ENCODE peak calls at places on chromosomes 12 and 14, in nine cellular contexts. One of them, this sample, is unnamed.

GRCh38 chr14:24848427-24848826 is 201.5 kb downstream of the STXBP6 start:
- DNase-seq in left ventricle myocardium inferior: no peak
- DNase-seq in fibroblast of the aortic adventitia: peak; percentile 43
- DNase-seq in CD8-positive, alpha-beta memory T cell: no peak
- DNase-seq in mucosa of descending colon: no peak
- DNase-seq in heart left ventricle: no peak
- DNase-seq in cardiac fibroblast: peak; percentile 79
- DNase-seq in right lobe of liver: no peak
- DNase-seq in tibial nerve: no peak
- DNase-seq in this sample: no peak

GRCh38 chr14:64695071-64695470 is 9.2 kb upstream of the PLEKHG3 start:
- DNase-seq in left ventricle myocardium inferior: no peak
- DNase-seq in fibroblast of the aortic adventitia: no peak
- DNase-seq in CD8-positive, alpha-beta memory T cell: no peak
- DNase-seq in mucosa of descending colon: no peak
- DNase-seq in heart left ventricle: no peak
- DNase-seq in cardiac fibroblast: no peak
- DNase-seq in right lobe of liver: no peak
- DNase-seq in tibial nerve: no peak
- DNase-seq in this sample: no peak

GRCh38 chr12:104297477-104298113 is 5.9 kb upstream of the EID3 start:
- DNase-seq in left ventricle myocardium inferior: no peak
- DNase-seq in fibroblast of the aortic adventitia: no peak
- DNase-seq in CD8-positive, alpha-beta memory T cell: no peak
- DNase-seq in mucosa of descending colon: no peak
- DNase-seq in heart left ventricle: no peak
- DNase-seq in cardiac fibroblast: no peak
- DNase-seq in right lobe of liver: no peak
- DNase-seq in tibial nerve: no peak
- DNase-seq in this sample: no peak

GRCh38 chr12:51888316-51889215 is 663 bp downstream of the ANKRD33 start:
- DNase-seq in left ventricle myocardium inferior: no peak
- DNase-seq in fibroblast of the aortic adventitia: no peak
- DNase-seq in CD8-positive, alpha-beta memory T cell: no peak
- DNase-seq in mucosa of descending colon: peak; percentile 23
- DNase-seq in heart left ventricle: peak; percentile 25
- DNase-seq in cardiac fibroblast: no peak
- DNase-seq in right lobe of liver: no peak
- DNase-seq in tibial nerve: no peak
- DNase-seq in this sample: peak; percentile 52

GRCh38 chr12:48924617-48925217 is 575 bp downstream of the FKBP11 start:
- DNase-seq in left ventricle myocardium inferior: peak; percentile 20
- DNase-seq in fibroblast of the aortic adventitia: peak; percentile 46
- DNase-seq in CD8-positive, alpha-beta memory T cell: peak; percentile 63
- DNase-seq in mucosa of descending colon: peak; percentile 79
- DNase-seq in heart left ventricle: peak; percentile 44
- DNase-seq in cardiac fibroblast: peak; percentile 47
- DNase-seq in right lobe of liver: peak; percentile 60
- DNase-seq in tibial nerve: peak; percentile 25
- DNase-seq in this sample: peak; percentile 81

GRCh38 chr14:69543341-69544249 is 31.1 kb downstream of the CCDC177 start:
- DNase-seq in left ventricle myocardium inferior: no peak
- DNase-seq in fibroblast of the aortic adventitia: peak; percentile 85
- DNase-seq in CD8-positive, alpha-beta memory T cell: no peak
- DNase-seq in mucosa of descending colon: no peak
- DNase-seq in heart left ventricle: peak; percentile 67
- DNase-seq in cardiac fibroblast: peak; percentile 98
- DNase-seq in right lobe of liver: no peak
- DNase-seq in tibial nerve: peak; percentile 45
- DNase-seq in this sample: peak; percentile 76

GRCh38 chr12:6647083-6647604 is at the start of gene ACRBP:
- DNase-seq in left ventricle myocardium inferior: peak; percentile 85
- DNase-seq in fibroblast of the aortic adventitia: peak; percentile 50
- DNase-seq in CD8-positive, alpha-beta memory T cell: no peak
- DNase-seq in mucosa of descending colon: peak; percentile 89
- DNase-seq in heart left ventricle: peak; percentile 87
- DNase-seq in cardiac fibroblast: peak; percentile 38
- DNase-seq in right lobe of liver: peak; percentile 86
- DNase-seq in tibial nerve: peak; percentile 58
- DNase-seq in this sample: peak; percentile 87

GRCh38 chr12:51028126-51028810 is 2.1 kb upstream of the SLC11A2 start:
- DNase-seq in left ventricle myocardium inferior: no peak
- DNase-seq in fibroblast of the aortic adventitia: peak; percentile 57
- DNase-seq in CD8-positive, alpha-beta memory T cell: no peak
- DNase-seq in mucosa of descending colon: peak; percentile 32
- DNase-seq in heart left ventricle: no peak
- DNase-seq in cardiac fibroblast: peak; percentile 63
- DNase-seq in right lobe of liver: no peak
- DNase-seq in tibial nerve: peak; percentile 21
- DNase-seq in this sample: no peak

GRCh38 chr12:67937822-67938221 is 51.4 kb upstream of the IFNG-AS1 start:
- DNase-seq in left ventricle myocardium inferior: no peak
- DNase-seq in fibroblast of the aortic adventitia: no peak
- DNase-seq in CD8-positive, alpha-beta memory T cell: no peak
- DNase-seq in mucosa of descending colon: no peak
- DNase-seq in heart left ventricle: no peak
- DNase-seq in cardiac fibroblast: no peak
- DNase-seq in right lobe of liver: no peak
- DNase-seq in tibial nerve: no peak
- DNase-seq in this sample: no peak

GRCh38 chr14:53306267-53306721 is 153.2 kb upstream of the DDHD1 start:
- DNase-seq in left ventricle myocardium inferior: peak; percentile 56
- DNase-seq in fibroblast of the aortic adventitia: peak; percentile 81
- DNase-seq in CD8-positive, alpha-beta memory T cell: no peak
- DNase-seq in mucosa of descending colon: peak; percentile 33
- DNase-seq in heart left ventricle: peak; percentile 52
- DNase-seq in cardiac fibroblast: peak; percentile 73
- DNase-seq in right lobe of liver: no peak
- DNase-seq in tibial nerve: peak; percentile 46
- DNase-seq in this sample: peak; percentile 65

GRCh38 chr12:31220633-31221565 is 105.1 kb downstream of the SINHCAF start:
- DNase-seq in left ventricle myocardium inferior: no peak
- DNase-seq in fibroblast of the aortic adventitia: peak; percentile 18
- DNase-seq in CD8-positive, alpha-beta memory T cell: no peak
- DNase-seq in mucosa of descending colon: no peak
- DNase-seq in heart left ventricle: no peak
- DNase-seq in cardiac fibroblast: peak; percentile 35
- DNase-seq in right lobe of liver: no peak
- DNase-seq in tibial nerve: no peak
- DNase-seq in this sample: no peak

GRCh38 chr12:113260127-113260526 is 38.9 kb downstream of the TPCN1 start:
- DNase-seq in left ventricle myocardium inferior: no peak
- DNase-seq in fibroblast of the aortic adventitia: no peak
- DNase-seq in CD8-positive, alpha-beta memory T cell: no peak
- DNase-seq in mucosa of descending colon: no peak
- DNase-seq in heart left ventricle: no peak
- DNase-seq in cardiac fibroblast: no peak
- DNase-seq in right lobe of liver: no peak
- DNase-seq in tibial nerve: no peak
- DNase-seq in this sample: no peak

GRCh38 chr12:89796798-89797382 is 88.3 kb upstream of the ATP2B1 start:
- DNase-seq in left ventricle myocardium inferior: no peak
- DNase-seq in fibroblast of the aortic adventitia: no peak
- DNase-seq in CD8-positive, alpha-beta memory T cell: no peak
- DNase-seq in mucosa of descending colon: no peak
- DNase-seq in heart left ventricle: no peak
- DNase-seq in cardiac fibroblast: no peak
- DNase-seq in right lobe of liver: no peak
- DNase-seq in tibial nerve: no peak
- DNase-seq in this sample: no peak

GRCh38 chr12:130491421-130492357 is 154.0 kb downstream of the PIWIL1 start:
- DNase-seq in left ventricle myocardium inferior: no peak
- DNase-seq in fibroblast of the aortic adventitia: no peak
- DNase-seq in CD8-positive, alpha-beta memory T cell: no peak
- DNase-seq in mucosa of descending colon: no peak
- DNase-seq in heart left ventricle: peak; percentile 57
- DNase-seq in cardiac fibroblast: no peak
- DNase-seq in right lobe of liver: no peak
- DNase-seq in tibial nerve: no peak
- DNase-seq in this sample: peak; percentile 46

GRCh38 chr14:20730921-20731320 is 14.8 kb upstream of the EDDM3A start:
- DNase-seq in left ventricle myocardium inferior: no peak
- DNase-seq in fibroblast of the aortic adventitia: no peak
- DNase-seq in CD8-positive, alpha-beta memory T cell: no peak
- DNase-seq in mucosa of descending colon: no peak
- DNase-seq in heart left ventricle: no peak
- DNase-seq in cardiac fibroblast: no peak
- DNase-seq in right lobe of liver: no peak
- DNase-seq in tibial nerve: no peak
- DNase-seq in this sample: no peak

GRCh38 chr12:41106315-41106714 is 81.8 kb upstream of the PDZRN4 start:
- DNase-seq in left ventricle myocardium inferior: no peak
- DNase-seq in fibroblast of the aortic adventitia: no peak
- DNase-seq in CD8-positive, alpha-beta memory T cell: no peak
- DNase-seq in mucosa of descending colon: no peak
- DNase-seq in heart left ventricle: no peak
- DNase-seq in cardiac fibroblast: no peak
- DNase-seq in right lobe of liver: no peak
- DNase-seq in tibial nerve: no peak
- DNase-seq in this sample: no peak

GRCh38 chr12:121296618-121297476 is at the start of gene CAMKK2:
- DNase-seq in left ventricle myocardium inferior: peak; percentile 89
- DNase-seq in fibroblast of the aortic adventitia: peak; percentile 67
- DNase-seq in CD8-positive, alpha-beta memory T cell: peak; percentile 81
- DNase-seq in mucosa of descending colon: peak; percentile 94
- DNase-seq in heart left ventricle: peak; percentile 85
- DNase-seq in cardiac fibroblast: peak; percentile 69
- DNase-seq in right lobe of liver: peak; percentile 88
- DNase-seq in tibial nerve: peak; percentile 63
- DNase-seq in this sample: peak; percentile 94
- H3K4me3 ChIP-seq in left ventricle myocardium inferior: peak within 1 kb of the TSS; percentile 96
- H3K4me3 ChIP-seq in fibroblast of the aortic adventitia: peak within 1 kb of the TSS; percentile 88
- H3K4me3 ChIP-seq in CD8-positive, alpha-beta memory T cell: peak within 1 kb of the TSS; percentile 81
- H3K4me3 ChIP-seq in mucosa of descending colon: peak within 1 kb of the TSS; percentile 86
- H3K4me3 ChIP-seq in heart left ventricle: peak within 1 kb of the TSS; percentile 100
- H3K4me3 ChIP-seq in cardiac fibroblast: peak within 1 kb of the TSS; percentile 96
- H3K4me3 ChIP-seq in right lobe of liver: peak within 1 kb of the TSS; percentile 98
- H3K4me3 ChIP-seq in tibial nerve: peak within 1 kb of the TSS; percentile 90
- H3K4me3 ChIP-seq in this sample: peak within 1 kb of the TSS; percentile 95

DNA sequence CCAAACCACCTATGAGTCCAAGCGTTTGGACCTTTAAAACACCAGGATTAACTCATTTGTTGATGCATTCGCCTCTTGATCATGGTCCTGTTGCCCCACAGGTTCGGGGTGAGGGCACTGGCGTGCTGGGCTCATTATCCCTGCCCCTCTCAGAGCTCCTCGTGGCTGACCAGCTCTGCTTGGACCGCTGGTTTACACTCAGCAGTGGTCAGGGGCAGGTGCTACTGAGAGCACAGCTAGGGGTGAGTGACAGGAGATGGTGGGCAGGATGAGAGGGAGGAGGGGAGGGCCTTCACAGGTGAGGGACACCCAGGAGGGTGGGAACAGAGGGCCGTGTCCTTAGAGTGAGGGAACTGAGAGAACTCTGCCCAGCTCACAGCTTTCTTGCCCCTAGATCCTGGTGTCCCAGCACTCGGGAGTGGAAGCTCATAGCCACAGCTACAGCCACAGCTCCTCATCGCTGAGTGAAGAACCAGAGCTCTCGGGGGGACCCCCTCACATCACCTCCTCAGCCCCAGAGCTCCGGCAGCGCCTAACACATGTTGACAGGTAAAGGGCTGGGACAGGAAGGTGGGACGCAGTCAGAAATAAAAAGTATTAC is 10.1 kb upstream of the MYL6B start:
- DNase-seq in left ventricle myocardium inferior: no peak
- DNase-seq in fibroblast of the aortic adventitia: no peak
- DNase-seq in CD8-positive, alpha-beta memory T cell: no peak
- DNase-seq in mucosa of descending colon: no peak
- DNase-seq in heart left ventricle: no peak
- DNase-seq in cardiac fibroblast: no peak
- DNase-seq in right lobe of liver: no peak
- DNase-seq in tibial nerve: no peak
- DNase-seq in this sample: no peak
- H3K4me3 ChIP-seq in left ventricle myocardium inferior: no peak overlapping the region
- H3K4me3 ChIP-seq in fibroblast of the aortic adventitia: no peak overlapping the region
- H3K4me3 ChIP-seq in CD8-positive, alpha-beta memory T cell: no peak overlapping the region
- H3K4me3 ChIP-seq in mucosa of descending colon: no peak overlapping the region
- H3K4me3 ChIP-seq in heart left ventricle: no peak overlapping the region
- H3K4me3 ChIP-seq in cardiac fibroblast: no peak overlapping the region
- H3K4me3 ChIP-seq in right lobe of liver: no peak overlapping the region
- H3K4me3 ChIP-seq in tibial nerve: no peak overlapping the region
- H3K4me3 ChIP-seq in this sample: no peak overlapping the region

DNA sequence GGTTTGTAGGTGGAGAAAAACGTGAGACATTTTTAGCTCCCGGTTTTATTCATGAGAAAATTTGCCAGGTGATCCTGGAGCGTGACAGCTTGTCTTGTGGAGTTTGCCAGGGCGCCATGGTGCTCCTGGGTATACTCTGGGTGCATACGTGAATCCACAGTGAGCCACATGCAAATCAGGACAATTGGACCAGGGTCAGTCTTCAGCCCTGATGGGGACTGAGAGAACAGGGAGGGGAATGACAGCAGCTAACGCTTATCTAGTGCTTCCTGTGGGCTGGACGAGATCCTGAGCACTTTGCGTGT is 118.2 kb upstream of the NCOR2 start:
- DNase-seq in left ventricle myocardium inferior: no peak
- DNase-seq in fibroblast of the aortic adventitia: no peak
- DNase-seq in CD8-positive, alpha-beta memory T cell: no peak
- DNase-seq in mucosa of descending colon: no peak
- DNase-seq in heart left ventricle: no peak
- DNase-seq in cardiac fibroblast: peak; percentile 17
- DNase-seq in right lobe of liver: no peak
- DNase-seq in tibial nerve: no peak
- DNase-seq in this sample: no peak
- H3K4me3 ChIP-seq in left ventricle myocardium inferior: peak overlapping the region; percentile 41
- H3K4me3 ChIP-seq in fibroblast of the aortic adventitia: peak overlapping the region; percentile 57
- H3K4me3 ChIP-seq in CD8-positive, alpha-beta memory T cell: no peak overlapping the region
- H3K4me3 ChIP-seq in mucosa of descending colon: no peak overlapping the region
- H3K4me3 ChIP-seq in heart left ventricle: peak overlapping the region; percentile 18
- H3K4me3 ChIP-seq in cardiac fibroblast: peak overlapping the region; percentile 24
- H3K4me3 ChIP-seq in right lobe of liver: no peak overlapping the region
- H3K4me3 ChIP-seq in tibial nerve: no peak overlapping the region
- H3K4me3 ChIP-seq in this sample: peak overlapping the region; percentile 7

GRCh38 chr12:114682920-114683708 is 861 bp downstream of the TBX3 start:
- DNase-seq in left ventricle myocardium inferior: no peak
- DNase-seq in fibroblast of the aortic adventitia: peak; percentile 47
- DNase-seq in CD8-positive, alpha-beta memory T cell: no peak
- DNase-seq in mucosa of descending colon: peak; percentile 70
- DNase-seq in heart left ventricle: no peak
- DNase-seq in cardiac fibroblast: peak; percentile 51
- DNase-seq in right lobe of liver: no peak
- DNase-seq in tibial nerve: no peak
- DNase-seq in this sample: no peak

GRCh38 chr12:114682101-114682919 is 1.7 kb downstream of the TBX3 start:
- DNase-seq in left ventricle myocardium inferior: no peak
- DNase-seq in fibroblast of the aortic adventitia: no peak
- DNase-seq in CD8-positive, alpha-beta memory T cell: no peak
- DNase-seq in mucosa of descending colon: no peak
- DNase-seq in heart left ventricle: no peak
- DNase-seq in cardiac fibroblast: peak; percentile 37
- DNase-seq in right lobe of liver: no peak
- DNase-seq in tibial nerve: no peak
- DNase-seq in this sample: no peak

GRCh38 chr12:114680498-114681148 is 3.4 kb downstream of the TBX3 start:
- DNase-seq in left ventricle myocardium inferior: no peak
- DNase-seq in fibroblast of the aortic adventitia: peak; percentile 32
- DNase-seq in CD8-positive, alpha-beta memory T cell: no peak
- DNase-seq in mucosa of descending colon: no peak
- DNase-seq in heart left ventricle: no peak
- DNase-seq in cardiac fibroblast: peak; percentile 50
- DNase-seq in right lobe of liver: no peak
- DNase-seq in tibial nerve: no peak
- DNase-seq in this sample: no peak

GRCh38 chr12:114679942-114680341 is 4.0 kb downstream of the TBX3 start:
- DNase-seq in left ventricle myocardium inferior: no peak
- DNase-seq in fibroblast of the aortic adventitia: no peak
- DNase-seq in CD8-positive, alpha-beta memory T cell: no peak
- DNase-seq in mucosa of descending colon: no peak
- DNase-seq in heart left ventricle: no peak
- DNase-seq in cardiac fibroblast: peak; percentile 36
- DNase-seq in right lobe of liver: no peak
- DNase-seq in tibial nerve: no peak
- DNase-seq in this sample: no peak

GRCh38 chr12:114681149-114681849 is 2.7 kb downstream of the TBX3 start:
- DNase-seq in left ventricle myocardium inferior: no peak
- DNase-seq in fibroblast of the aortic adventitia: peak; percentile 66
- DNase-seq in CD8-positive, alpha-beta memory T cell: no peak
- DNase-seq in mucosa of descending colon: peak; percentile 51
- DNase-seq in heart left ventricle: no peak
- DNase-seq in cardiac fibroblast: peak; percentile 64
- DNase-seq in right lobe of liver: no peak
- DNase-seq in tibial nerve: no peak
- DNase-seq in this sample: no peak
- H3K4me3 ChIP-seq in left ventricle myocardium inferior: peak overlapping the region; percentile 78
- H3K4me3 ChIP-seq in fibroblast of the aortic adventitia: peak overlapping the region; percentile 86
- H3K4me3 ChIP-seq in CD8-positive, alpha-beta memory T cell: no peak overlapping the region
- H3K4me3 ChIP-seq in mucosa of descending colon: no peak overlapping the region
- H3K4me3 ChIP-seq in heart left ventricle: peak overlapping the region; percentile 72
- H3K4me3 ChIP-seq in cardiac fibroblast: peak overlapping the region; percentile 85
- H3K4me3 ChIP-seq in right lobe of liver: peak overlapping the region; percentile 58
- H3K4me3 ChIP-seq in tibial nerve: peak overlapping the region; percentile 43
- H3K4me3 ChIP-seq in this sample: peak overlapping the region; percentile 52

This sample was measured in upper lobe of right lung.